ENCODE peak calls at places on chromosomes 1 and 21, in four cellular contexts. V is T47D, I is fibroblast of mammary gland, L is substantia nigra. K is an unnamed sample.
A peak's percentile ranks its signal among the peaks of the same experiment; 100 is the strongest.

GRCh38 chr1:43206721-43207228 is 34.6 kb downstream of the CFAP57 start:
- DNase-seq in V (peak; percentile 85), I (peak; percentile 64), L (no peak), K (no peak)

GRCh38 chr1:106022312-106022902 is 1034.1 kb upstream of the PRMT6 start:
- DNase-seq in V (no peak), I (peak; percentile 0), L (no peak), K (no peak)

GRCh38 chr21:14438204-14438603 is 55.3 kb upstream of the HSPA13 start:
- DNase-seq in V (no peak), I (peak; percentile 12), L (no peak), K (no peak)

GRCh38 chr1:228978486-228979324 is 243.4 kb downstream of the RHOU start:
- DNase-seq in V (peak; percentile 39), I (peak; percentile 49), L (no peak), K (no peak)

GRCh38 chr1:7334475-7335035 is 436.5 kb upstream of the VAMP3 start:
- DNase-seq in V (peak; percentile 44), I (peak; percentile 27), L (no peak), K (no peak)

GRCh38 chr1:8419861-8420260 is 101.9 kb downstream of the SLC45A1 start:
- DNase-seq in V (no peak), I (no peak), L (no peak), K (no peak)

GRCh38 chr1:165836664-165837482 is 9.5 kb downstream of the UCK2 start:
- DNase-seq in V (no peak), I (no peak), L (no peak), K (no peak)

GRCh38 chr1:43549921-43550597 is 19.4 kb downstream of the PTPRF start:
- DNase-seq in V (peak; percentile 94), I (no peak), L (no peak), K (no peak)

GRCh38 chr1:95406279-95406678 is 172.3 kb downstream of the RWDD3 start:
- DNase-seq in V (no peak), I (no peak), L (no peak), K (no peak)

GRCh38 chr1:211192227-211192626 is 58.3 kb upstream of the KCNH1 start:
- DNase-seq in V (no peak), I (no peak), L (no peak), K (no peak)

GRCh38 chr21:45323487-45324380 is 36.0 kb upstream of the POFUT2 start:
- DNase-seq in V (no peak), I (peak; percentile 74), L (no peak), K (no peak)

GRCh38 chr1:46448109-46448911 is 41.3 kb upstream of the DMBX1 start:
- DNase-seq in V (no peak), I (no peak), L (no peak), K (no peak)

GRCh38 chr1:12153181-12153785 is 13.5 kb upstream of the TNFRSF1B start:
- DNase-seq in V (no peak), I (peak; percentile 86), L (no peak), K (peak; percentile 47)

GRCh38 chr21:45612096-45613019 is 31.2 kb upstream of the PCBP3 start:
- DNase-seq in V (peak; percentile 67), I (peak; percentile 89), L (no peak), K (no peak)

GRCh38 chr1:20318971-20319370 is 28.3 kb downstream of the VWA5B1 start:
- DNase-seq in V (no peak), I (peak; percentile 24), L (no peak), K (no peak)

GRCh38 chr1:161073474-161074121 is 3.9 kb upstream of the ARHGAP30 start:
- DNase-seq in V (peak; percentile 58), I (no peak), L (no peak), K (no peak)

GRCh38 chr1:29584362-29584761 is 348.0 kb downstream of the PTPRU start:
- DNase-seq in V (no peak), I (no peak), L (no peak), K (no peak)

GRCh38 chr1:192739476-192740184 is 69.2 kb upstream of the RGS2 start:
- DNase-seq in V (peak; percentile 95), I (no peak), L (no peak), K (no peak)

GRCh38 chr1:211695135-211695816 is 19.9 kb upstream of the NEK2 start:
- DNase-seq in V (no peak), I (no peak), L (no peak), K (no peak)

GRCh38 chr1:92476071-92476607 is 10.6 kb downstream of the GFI1 start:
- DNase-seq in V (no peak), I (no peak), L (no peak), K (no peak)

GRCh38 chr1:16181887-16182719 is 26.2 kb upstream of the EPHA2 start:
- DNase-seq in V (peak; percentile 73), I (peak; percentile 91), L (no peak), K (no peak)

GRCh38 chr1:37255111-37255795 is 219.1 kb upstream of the ZC3H12A start:
- DNase-seq in V (peak; percentile 73), I (no peak), L (peak; percentile 12), K (no peak)

K was measured in T-helper 22 cell.